ENCODE peak calls at places on chromosomes 2 and 18, in five cellular contexts. One of them, this sample, is unnamed.

GRCh38 chr2:201366166-201366565 is 9.0 kb upstream of the FLACC1 start:
- DNase-seq in GM04504: no peak
- DNase-seq in activated CD4-positive, alpha-beta T cell treated with anti-CD3 and anti-CD28 coated beads, Interleukin-2, amount 10 ng/mL, durations not matched to agents 7 days and 5 days: no peak
- DNase-seq in mesenchymal stem cell: no peak
- DNase-seq in body of pancreas: no peak
- DNase-seq in this sample: no peak

GRCh38 chr18:37778417-37779165 is 213.0 kb upstream of the CELF4 start:
- DNase-seq in GM04504: no peak
- DNase-seq in activated CD4-positive, alpha-beta T cell treated with anti-CD3 and anti-CD28 coated beads, Interleukin-2, amount 10 ng/mL, durations not matched to agents 7 days and 5 days: peak
- DNase-seq in mesenchymal stem cell: peak
- DNase-seq in body of pancreas: peak
- DNase-seq in this sample: peak

GRCh38 chr18:8045160-8045885 is 478.2 kb downstream of the PTPRM start:
- DNase-seq in GM04504: no peak
- DNase-seq in activated CD4-positive, alpha-beta T cell treated with anti-CD3 and anti-CD28 coated beads, Interleukin-2, amount 10 ng/mL, durations not matched to agents 7 days and 5 days: no peak
- DNase-seq in mesenchymal stem cell: no peak
- DNase-seq in body of pancreas: no peak
- DNase-seq in this sample: no peak

GRCh38 chr2:181025004-181025403 is 44.6 kb downstream of the UBE2E3 start:
- DNase-seq in GM04504: no peak
- DNase-seq in activated CD4-positive, alpha-beta T cell treated with anti-CD3 and anti-CD28 coated beads, Interleukin-2, amount 10 ng/mL, durations not matched to agents 7 days and 5 days: no peak
- DNase-seq in mesenchymal stem cell: peak
- DNase-seq in body of pancreas: no peak
- DNase-seq in this sample: no peak

GRCh38 chr2:52676056-52676455 is 1091.5 kb upstream of the CHAC2 start:
- DNase-seq in GM04504: no peak
- DNase-seq in activated CD4-positive, alpha-beta T cell treated with anti-CD3 and anti-CD28 coated beads, Interleukin-2, amount 10 ng/mL, durations not matched to agents 7 days and 5 days: no peak
- DNase-seq in mesenchymal stem cell: no peak
- DNase-seq in body of pancreas: no peak
- DNase-seq in this sample: no peak

GRCh38 chr2:101781730-101782426 is 84.4 kb downstream of the MAP4K4 start:
- DNase-seq in GM04504: no peak
- DNase-seq in activated CD4-positive, alpha-beta T cell treated with anti-CD3 and anti-CD28 coated beads, Interleukin-2, amount 10 ng/mL, durations not matched to agents 7 days and 5 days: no peak
- DNase-seq in mesenchymal stem cell: no peak
- DNase-seq in body of pancreas: no peak
- DNase-seq in this sample: no peak

GRCh38 chr2:64348386-64349142 is 105.4 kb upstream of the LGALSL start:
- DNase-seq in GM04504: no peak
- DNase-seq in activated CD4-positive, alpha-beta T cell treated with anti-CD3 and anti-CD28 coated beads, Interleukin-2, amount 10 ng/mL, durations not matched to agents 7 days and 5 days: no peak
- DNase-seq in mesenchymal stem cell: peak
- DNase-seq in body of pancreas: no peak
- DNase-seq in this sample: no peak

GRCh38 chr2:10584843-10585475 is 104.8 kb downstream of the NOL10 start:
- DNase-seq in GM04504: peak
- DNase-seq in activated CD4-positive, alpha-beta T cell treated with anti-CD3 and anti-CD28 coated beads, Interleukin-2, amount 10 ng/mL, durations not matched to agents 7 days and 5 days: no peak
- DNase-seq in mesenchymal stem cell: peak
- DNase-seq in body of pancreas: no peak
- DNase-seq in this sample: no peak

GRCh38 chr18:45059695-45060094 is 379.0 kb downstream of the SETBP1 start:
- DNase-seq in GM04504: peak
- DNase-seq in activated CD4-positive, alpha-beta T cell treated with anti-CD3 and anti-CD28 coated beads, Interleukin-2, amount 10 ng/mL, durations not matched to agents 7 days and 5 days: no peak
- DNase-seq in mesenchymal stem cell: peak
- DNase-seq in body of pancreas: no peak
- DNase-seq in this sample: no peak

GRCh38 chr2:7286120-7286519 is 368.9 kb downstream of the RNF144A start:
- DNase-seq in GM04504: no peak
- DNase-seq in activated CD4-positive, alpha-beta T cell treated with anti-CD3 and anti-CD28 coated beads, Interleukin-2, amount 10 ng/mL, durations not matched to agents 7 days and 5 days: no peak
- DNase-seq in mesenchymal stem cell: no peak
- DNase-seq in body of pancreas: no peak
- DNase-seq in this sample: no peak

GRCh38 chr2:48346124-48346536 is 183.8 kb upstream of the STON1 start:
- DNase-seq in GM04504: peak
- DNase-seq in activated CD4-positive, alpha-beta T cell treated with anti-CD3 and anti-CD28 coated beads, Interleukin-2, amount 10 ng/mL, durations not matched to agents 7 days and 5 days: no peak
- DNase-seq in mesenchymal stem cell: peak
- DNase-seq in body of pancreas: no peak
- DNase-seq in this sample: no peak

GRCh38 chr2:129935118-129935517 is 44.3 kb upstream of the RAB6C start:
- DNase-seq in GM04504: no peak
- DNase-seq in activated CD4-positive, alpha-beta T cell treated with anti-CD3 and anti-CD28 coated beads, Interleukin-2, amount 10 ng/mL, durations not matched to agents 7 days and 5 days: no peak
- DNase-seq in mesenchymal stem cell: no peak
- DNase-seq in body of pancreas: no peak
- DNase-seq in this sample: no peak

GRCh38 chr18:62904396-62905285 is 189.3 kb downstream of the PHLPP1 start:
- DNase-seq in GM04504: no peak
- DNase-seq in activated CD4-positive, alpha-beta T cell treated with anti-CD3 and anti-CD28 coated beads, Interleukin-2, amount 10 ng/mL, durations not matched to agents 7 days and 5 days: no peak
- DNase-seq in mesenchymal stem cell: no peak
- DNase-seq in body of pancreas: no peak
- DNase-seq in this sample: no peak

GRCh38 chr2:146734042-146734715 is 1110.7 kb upstream of the ACVR2A start:
- DNase-seq in GM04504: peak
- DNase-seq in activated CD4-positive, alpha-beta T cell treated with anti-CD3 and anti-CD28 coated beads, Interleukin-2, amount 10 ng/mL, durations not matched to agents 7 days and 5 days: no peak
- DNase-seq in mesenchymal stem cell: peak
- DNase-seq in body of pancreas: no peak
- DNase-seq in this sample: no peak